ENCODE peak calls at places on chromosomes 12 and 14, in eight cellular contexts. One of them, this sample, is unnamed.

GRCh38 chr14:85125331-85125730 is 404.6 kb upstream of the FLRT2 start:
- DNase-seq in Caco-2: no peak
- DNase-seq in adrenal gland: no peak
- DNase-seq in heart left ventricle: no peak
- DNase-seq in A549: no peak
- DNase-seq in MM.1S: no peak
- DNase-seq in GM23338: no peak
- DNase-seq in foreskin keratinocyte: no peak
- DNase-seq in this sample: no peak

GRCh38 chr12:57548488-57548887 is 1.4 kb upstream of the KIF5A start:
- DNase-seq in Caco-2: no peak
- DNase-seq in adrenal gland: no peak
- DNase-seq in heart left ventricle: no peak
- DNase-seq in A549: no peak
- DNase-seq in MM.1S: no peak
- DNase-seq in GM23338: no peak
- DNase-seq in foreskin keratinocyte: no peak
- DNase-seq in this sample: peak; percentile 26

GRCh38 chr12:104691661-104692334 is 235.1 kb downstream of the CHST11 start:
- DNase-seq in Caco-2: no peak
- DNase-seq in adrenal gland: no peak
- DNase-seq in heart left ventricle: no peak
- DNase-seq in A549: no peak
- DNase-seq in MM.1S: no peak
- DNase-seq in GM23338: no peak
- DNase-seq in foreskin keratinocyte: no peak
- DNase-seq in this sample: no peak

GRCh38 chr12:94059394-94060368 is 88.7 kb upstream of the PLXNC1 start:
- DNase-seq in Caco-2: no peak
- DNase-seq in adrenal gland: no peak
- DNase-seq in heart left ventricle: no peak
- DNase-seq in A549: no peak
- DNase-seq in MM.1S: no peak
- DNase-seq in GM23338: no peak
- DNase-seq in foreskin keratinocyte: no peak
- DNase-seq in this sample: no peak

GRCh38 chr12:116533343-116534248 is 25.6 kb upstream of the MAP1LC3B2 start:
- DNase-seq in Caco-2: peak; percentile 87
- DNase-seq in adrenal gland: peak; percentile 71
- DNase-seq in heart left ventricle: peak; percentile 79
- DNase-seq in A549: peak; percentile 87
- DNase-seq in MM.1S: peak; percentile 57
- DNase-seq in GM23338: peak; percentile 94
- DNase-seq in foreskin keratinocyte: no peak
- DNase-seq in this sample: peak; percentile 91

GRCh38 chr12:119302334-119303132 is 32.0 kb upstream of the CCDC60 start:
- DNase-seq in Caco-2: no peak
- DNase-seq in adrenal gland: no peak
- DNase-seq in heart left ventricle: no peak
- DNase-seq in A549: no peak
- DNase-seq in MM.1S: no peak
- DNase-seq in GM23338: peak; percentile 28
- DNase-seq in foreskin keratinocyte: no peak
- DNase-seq in this sample: no peak

GRCh38 chr12:91704446-91704845 is 441.2 kb downstream of the BTG1 start:
- DNase-seq in Caco-2: no peak
- DNase-seq in adrenal gland: no peak
- DNase-seq in heart left ventricle: no peak
- DNase-seq in A549: peak; percentile 17
- DNase-seq in MM.1S: no peak
- DNase-seq in GM23338: no peak
- DNase-seq in foreskin keratinocyte: peak; percentile 29
- DNase-seq in this sample: peak; percentile 31

GRCh38 chr12:42756841-42757661 is 167.5 kb upstream of the PRICKLE1 start:
- DNase-seq in Caco-2: peak; percentile 71
- DNase-seq in adrenal gland: no peak
- DNase-seq in heart left ventricle: no peak
- DNase-seq in A549: peak; percentile 79
- DNase-seq in MM.1S: peak; percentile 15
- DNase-seq in GM23338: peak; percentile 92
- DNase-seq in foreskin keratinocyte: peak; percentile 70
- DNase-seq in this sample: peak; percentile 35

GRCh38 chr12:123983822-123984485 is 10.9 kb downstream of the ZNF664 start:
- DNase-seq in Caco-2: peak; percentile 49
- DNase-seq in adrenal gland: peak; percentile 57
- DNase-seq in heart left ventricle: no peak
- DNase-seq in A549: peak; percentile 83
- DNase-seq in MM.1S: peak; percentile 48
- DNase-seq in GM23338: peak; percentile 87
- DNase-seq in foreskin keratinocyte: no peak
- DNase-seq in this sample: no peak

GRCh38 chr14:96466918-96467317 is 35.3 kb upstream of the PAPOLA start:
- DNase-seq in Caco-2: no peak
- DNase-seq in adrenal gland: no peak
- DNase-seq in heart left ventricle: no peak
- DNase-seq in A549: no peak
- DNase-seq in MM.1S: no peak
- DNase-seq in GM23338: no peak
- DNase-seq in foreskin keratinocyte: no peak
- DNase-seq in this sample: no peak

GRCh38 chr14:50734950-50735697 is 67.0 kb upstream of the SAV1 start:
- DNase-seq in Caco-2: no peak
- DNase-seq in adrenal gland: no peak
- DNase-seq in heart left ventricle: no peak
- DNase-seq in A549: no peak
- DNase-seq in MM.1S: no peak
- DNase-seq in GM23338: no peak
- DNase-seq in foreskin keratinocyte: no peak
- DNase-seq in this sample: no peak

GRCh38 chr12:5390174-5390799 is 41.6 kb upstream of the NTF3 start:
- DNase-seq in Caco-2: peak; percentile 63
- DNase-seq in adrenal gland: no peak
- DNase-seq in heart left ventricle: no peak
- DNase-seq in A549: no peak
- DNase-seq in MM.1S: no peak
- DNase-seq in GM23338: no peak
- DNase-seq in foreskin keratinocyte: no peak
- DNase-seq in this sample: no peak

GRCh38 chr12:11763760-11764520 is 114.5 kb downstream of the ETV6 start:
- DNase-seq in Caco-2: peak; percentile 19
- DNase-seq in adrenal gland: no peak
- DNase-seq in heart left ventricle: no peak
- DNase-seq in A549: no peak
- DNase-seq in MM.1S: no peak
- DNase-seq in GM23338: no peak
- DNase-seq in foreskin keratinocyte: no peak
- DNase-seq in this sample: no peak

GRCh38 chr14:104732931-104733681 is 9.1 kb downstream of the ADSS1 start:
- DNase-seq in Caco-2: no peak
- DNase-seq in adrenal gland: peak; percentile 41
- DNase-seq in heart left ventricle: no peak
- DNase-seq in A549: peak; percentile 62
- DNase-seq in MM.1S: no peak
- DNase-seq in GM23338: no peak
- DNase-seq in foreskin keratinocyte: no peak
- DNase-seq in this sample: peak; percentile 88

GRCh38 chr14:100263141-100263540 is 24.2 kb downstream of the YY1 start:
- DNase-seq in Caco-2: no peak
- DNase-seq in adrenal gland: no peak
- DNase-seq in heart left ventricle: no peak
- DNase-seq in A549: no peak
- DNase-seq in MM.1S: no peak
- DNase-seq in GM23338: no peak
- DNase-seq in foreskin keratinocyte: no peak
- DNase-seq in this sample: peak; percentile 85

GRCh38 chr14:60094306-60094897 is 2.7 kb downstream of the PCNX4 start:
- DNase-seq in Caco-2: peak; percentile 70
- DNase-seq in adrenal gland: peak; percentile 9
- DNase-seq in heart left ventricle: no peak
- DNase-seq in A549: peak; percentile 16
- DNase-seq in MM.1S: no peak
- DNase-seq in GM23338: peak; percentile 72
- DNase-seq in foreskin keratinocyte: no peak
- DNase-seq in this sample: no peak

GRCh38 chr14:103542545-103543088 is 13.6 kb downstream of the TRMT61A start:
- DNase-seq in Caco-2: no peak
- DNase-seq in adrenal gland: peak; percentile 79
- DNase-seq in heart left ventricle: no peak
- DNase-seq in A549: no peak
- DNase-seq in MM.1S: no peak
- DNase-seq in GM23338: peak; percentile 94
- DNase-seq in foreskin keratinocyte: no peak
- DNase-seq in this sample: peak; percentile 93

GRCh38 chr12:78732481-78732880 is 132.1 kb upstream of the SYT1 start:
- DNase-seq in Caco-2: no peak
- DNase-seq in adrenal gland: no peak
- DNase-seq in heart left ventricle: no peak
- DNase-seq in A549: no peak
- DNase-seq in MM.1S: no peak
- DNase-seq in GM23338: no peak
- DNase-seq in foreskin keratinocyte: no peak
- DNase-seq in this sample: no peak

GRCh38 chr12:89352242-89352491 is 134 bp downstream of the DUSP6 start:
- DNase-seq in Caco-2: no peak
- DNase-seq in adrenal gland: no peak
- DNase-seq in heart left ventricle: no peak
- DNase-seq in A549: no peak
- DNase-seq in MM.1S: no peak
- DNase-seq in GM23338: no peak
- DNase-seq in foreskin keratinocyte: peak; percentile 100
- DNase-seq in this sample: no peak

DNA sequence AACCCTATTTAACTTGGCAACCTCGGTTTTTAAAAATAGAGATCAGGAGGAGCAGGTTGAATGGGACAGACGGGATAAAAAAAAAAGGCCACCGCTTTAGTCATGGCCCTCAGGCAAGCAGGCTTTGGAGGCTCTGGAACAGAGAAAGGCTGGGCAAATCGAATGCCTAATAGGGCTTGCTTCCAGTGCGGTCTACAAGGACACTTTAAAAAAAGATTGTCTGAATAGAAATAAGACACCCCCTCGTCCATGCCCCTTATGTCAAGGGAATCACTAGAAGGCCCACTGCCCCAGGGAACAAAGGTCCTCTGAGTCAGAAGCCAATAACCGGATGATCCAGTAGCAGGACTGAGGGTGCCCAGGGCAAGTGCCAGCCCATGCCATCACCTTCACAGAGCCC is 265.8 kb downstream of the CPNE8 start:
- DNase-seq in Caco-2: no peak
- DNase-seq in adrenal gland: no peak
- DNase-seq in heart left ventricle: no peak
- DNase-seq in A549: no peak
- DNase-seq in MM.1S: no peak
- DNase-seq in GM23338: no peak
- DNase-seq in foreskin keratinocyte: no peak
- DNase-seq in this sample: no peak
- TF ChIP-seq CTCF in Caco-2: no peak
- TF ChIP-seq CTCF in adrenal gland: no peak
- TF ChIP-seq CTCF in heart left ventricle: no peak
- TF ChIP-seq CTCF in A549: no peak
- TF ChIP-seq CTCF in MM.1S: no peak
- TF ChIP-seq CTCF in GM23338: no peak
- TF ChIP-seq CTCF in foreskin keratinocyte: no peak
- TF ChIP-seq CTCF in this sample: no peak

GRCh38 chr12:55979069-55979468 is 5.2 kb downstream of the RAB5B start:
- DNase-seq in Caco-2: no peak
- DNase-seq in adrenal gland: no peak
- DNase-seq in heart left ventricle: no peak
- DNase-seq in A549: no peak
- DNase-seq in MM.1S: no peak
- DNase-seq in GM23338: no peak
- DNase-seq in foreskin keratinocyte: no peak
- DNase-seq in this sample: peak; percentile 31
- H3K4me1 ChIP-seq in Caco-2: peaks cover 5% of the 10 kb centered on the region
- H3K4me1 ChIP-seq in adrenal gland: peaks cover 8% of the 10 kb centered on the region
- H3K4me1 ChIP-seq in heart left ventricle: peaks cover 36% of the 10 kb centered on the region
- H3K4me1 ChIP-seq in A549: peaks cover 6% of the 10 kb centered on the region
- H3K4me1 ChIP-seq in MM.1S: peaks cover 7% of the 10 kb centered on the region
- H3K4me1 ChIP-seq in GM23338: no peaks in the 10 kb centered on the region
- H3K4me1 ChIP-seq in foreskin keratinocyte: peaks cover 3% of the 10 kb centered on the region
- H3K4me1 ChIP-seq in this sample: peaks cover 16% of the 10 kb centered on the region

GRCh38 chr14:32349322-32349721 is 20.2 kb downstream of the AKAP6 start:
- DNase-seq in Caco-2: no peak
- DNase-seq in adrenal gland: no peak
- DNase-seq in heart left ventricle: no peak
- DNase-seq in A549: no peak
- DNase-seq in MM.1S: no peak
- DNase-seq in GM23338: no peak
- DNase-seq in foreskin keratinocyte: peak; percentile 58
- DNase-seq in this sample: peak; percentile 49

GRCh38 chr14:32342151-32342853 is 13.2 kb downstream of the AKAP6 start:
- DNase-seq in Caco-2: no peak
- DNase-seq in adrenal gland: no peak
- DNase-seq in heart left ventricle: no peak
- DNase-seq in A549: peak; percentile 13
- DNase-seq in MM.1S: no peak
- DNase-seq in GM23338: no peak
- DNase-seq in foreskin keratinocyte: peak; percentile 100
- DNase-seq in this sample: no peak

GRCh38 chr14:32342854-32343200 is 13.7 kb downstream of the AKAP6 start:
- DNase-seq in Caco-2: no peak
- DNase-seq in adrenal gland: no peak
- DNase-seq in heart left ventricle: no peak
- DNase-seq in A549: no peak
- DNase-seq in MM.1S: no peak
- DNase-seq in GM23338: peak; percentile 44
- DNase-seq in foreskin keratinocyte: no peak
- DNase-seq in this sample: no peak

GRCh38 chr14:32343926-32344430 is 14.9 kb downstream of the AKAP6 start:
- DNase-seq in Caco-2: no peak
- DNase-seq in adrenal gland: no peak
- DNase-seq in heart left ventricle: no peak
- DNase-seq in A549: no peak
- DNase-seq in MM.1S: no peak
- DNase-seq in GM23338: no peak
- DNase-seq in foreskin keratinocyte: peak; percentile 85
- DNase-seq in this sample: no peak

DNA sequence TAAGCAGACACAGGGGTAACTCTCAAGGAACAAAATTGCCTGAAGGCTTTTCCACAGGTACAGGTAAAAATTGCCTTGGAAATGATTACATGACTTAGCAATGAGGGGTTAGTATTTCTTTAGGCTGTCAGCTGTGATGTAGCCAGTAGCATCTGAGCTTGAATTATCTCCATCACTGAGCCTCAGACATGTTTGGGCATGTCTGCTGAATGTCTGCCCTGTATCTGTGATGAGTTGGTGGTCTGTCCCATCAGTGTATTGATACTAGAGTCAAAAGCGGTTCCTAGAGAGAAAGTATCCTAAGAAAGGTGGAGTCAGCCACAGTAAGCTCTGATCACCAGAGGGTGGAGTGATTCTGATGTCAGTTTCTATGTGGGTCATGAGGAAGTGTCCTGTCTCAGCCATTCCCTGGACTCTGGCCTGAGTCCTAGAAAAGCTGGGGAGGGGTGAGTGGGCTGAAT is 16.2 kb downstream of the AKAP6 start:
- DNase-seq in Caco-2: no peak
- DNase-seq in adrenal gland: no peak
- DNase-seq in heart left ventricle: no peak
- DNase-seq in A549: peak; percentile 14
- DNase-seq in MM.1S: no peak
- DNase-seq in GM23338: no peak
- DNase-seq in foreskin keratinocyte: peak; percentile 97
- DNase-seq in this sample: no peak
- TF ChIP-seq CTCF in Caco-2: no peak
- TF ChIP-seq CTCF in adrenal gland: no peak
- TF ChIP-seq CTCF in heart left ventricle: no peak
- TF ChIP-seq CTCF in A549: no peak
- TF ChIP-seq CTCF in MM.1S: no peak
- TF ChIP-seq CTCF in GM23338: no peak
- TF ChIP-seq CTCF in foreskin keratinocyte: peak; percentile 38
- TF ChIP-seq CTCF in this sample: peak; percentile 19

GRCh38 chr12:74538491-74539258 is 1.0 kb downstream of the ATXN7L3B start:
- DNase-seq in Caco-2: peak; percentile 19
- DNase-seq in adrenal gland: no peak
- DNase-seq in heart left ventricle: no peak
- DNase-seq in A549: peak; percentile 14
- DNase-seq in MM.1S: peak; percentile 60
- DNase-seq in GM23338: no peak
- DNase-seq in foreskin keratinocyte: no peak
- DNase-seq in this sample: peak; percentile 51
- H3K4me1 ChIP-seq in Caco-2: peaks cover 7% of the 10 kb centered on the region
- H3K4me1 ChIP-seq in adrenal gland: peaks cover 24% of the 10 kb centered on the region
- H3K4me1 ChIP-seq in heart left ventricle: peaks cover 42% of the 10 kb centered on the region
- H3K4me1 ChIP-seq in A549: peaks cover 21% of the 10 kb centered on the region
- H3K4me1 ChIP-seq in MM.1S: peaks cover 7% of the 10 kb centered on the region
- H3K4me1 ChIP-seq in GM23338: peaks cover 43% of the 10 kb centered on the region
- H3K4me1 ChIP-seq in foreskin keratinocyte: peaks cover 4% of the 10 kb centered on the region
- H3K4me1 ChIP-seq in this sample: peaks cover 31% of the 10 kb centered on the region

This sample was measured in osteoblast.